ENCODE peak calls at places on chromosomes 2 and 18, in six cellular contexts. E is central memory CD4-positive, alpha-beta T cell; K is Panc1; N is GM19239; H is cardiac septum; Q is GM23248. Y is an unnamed sample.
A peak's percentile ranks its signal among the peaks of the same experiment; 100 is the strongest.

GRCh38 chr2:99184811-99185210 is 3.8 kb downstream of the MRPL30 start:
- DNase-seq in E (no peak), K (no peak), N (no peak), H (no peak), Q (no peak), Y (no peak)

GRCh38 chr2:73239776-73240175 is 5.7 kb downstream of the CCT7 start:
- DNase-seq in E (no peak), K (no peak), N (no peak), H (no peak), Q (peak; percentile 78), Y (no peak)

GRCh38 chr18:22465859-22466602 is 48.3 kb upstream of the CTAGE1 start:
- DNase-seq in E (no peak), K (peak; percentile 64), N (no peak), H (no peak), Q (peak; percentile 99), Y (peak; percentile 80)

GRCh38 chr18:36415606-36416005 is 118.1 kb downstream of the FHOD3 start:
- DNase-seq in E (no peak), K (no peak), N (no peak), H (no peak), Q (peak; percentile 59), Y (no peak)

GRCh38 chr18:69397096-69397495 is 3.6 kb upstream of the DOK6 start:
- DNase-seq in E (no peak), K (no peak), N (no peak), H (no peak), Q (peak; percentile 56), Y (no peak)

GRCh38 chr18:2147424-2147823 is 423.9 kb downstream of the METTL4 start:
- DNase-seq in E (no peak), K (no peak), N (no peak), H (no peak), Q (no peak), Y (no peak)

GRCh38 chr2:237626813-237627451 is 455 bp upstream of the LRRFIP1 start:
- DNase-seq in E (no peak), K (no peak), N (no peak), H (no peak), Q (peak; percentile 27), Y (peak; percentile 35)

GRCh38 chr2:223566398-223566797 is 35.8 kb downstream of the SCG2 start:
- DNase-seq in E (no peak), K (no peak), N (no peak), H (no peak), Q (no peak), Y (no peak)

GRCh38 chr2:134401081-134401497 is 147.2 kb downstream of the MGAT5 start:
- DNase-seq in E (no peak), K (no peak), N (no peak), H (peak; percentile 80), Q (peak; percentile 59), Y (peak; percentile 28)

Y was measured in thyroid gland.